ENCODE peak calls at places on chromosome 17, in four cellular contexts. K, G, M and W are unnamed samples.

GRCh38 chr17:6420173-6420641 is 14.7 kb downstream of the AIPL1 start:
- DNase-seq in G (no peak), K (peak; percentile 25), M (no peak), W (no peak)

GRCh38 chr17:40490289-40490853 is 11.1 kb downstream of the TNS4 start:
- DNase-seq in G (no peak), K (no peak), M (no peak), W (no peak)

GRCh38 chr17:64146418-64147109 is 16.6 kb upstream of the ERN1 start:
- DNase-seq in G (no peak), K (peak; percentile 48), M (no peak), W (peak; percentile 40)

GRCh38 chr17:77376795-77377751 is 236.3 kb downstream of the SEC14L1 start:
- DNase-seq in K (no peak), G (no peak), M (no peak), W (no peak)

GRCh38 chr17:55175788-55176425 is 88.9 kb upstream of the HLF start:
- DNase-seq in M (no peak), G (no peak), K (no peak), W (no peak)

GRCh38 chr17:79923974-79924638 is 84.9 kb upstream of the CBX4 start:
- DNase-seq in G (no peak), K (peak; percentile 11), M (no peak), W (no peak)

GRCh38 chr17:79707931-79708891 is 22.5 kb upstream of the ENPP7 start:
- DNase-seq in M (peak; percentile 32), G (no peak), K (peak; percentile 45), W (peak; percentile 37)

GRCh38 chr17:20995873-20996723 is 46.7 kb downstream of the USP22 start:
- DNase-seq in G (no peak), K (no peak), M (no peak), W (no peak)

GRCh38 chr17:71472809-71473789 is 647.7 kb upstream of the SOX9 start:
- DNase-seq in M (no peak), K (no peak), G (peak; percentile 52), W (no peak)

GRCh38 chr17:77316191-77316641 is 175.4 kb downstream of the SEC14L1 start:
- DNase-seq in G (no peak), M (no peak), K (no peak), W (no peak)

GRCh38 chr17:18122991-18123753 is 14.6 kb downstream of the MYO15A start:
- DNase-seq in K (no peak), G (no peak), M (no peak), W (no peak)